ENCODE peak calls at places on chromosome 7, in six cellular contexts. One of them, this sample, is unnamed.

GRCh38 chr7:19482628-19483027 is 226.2 kb downstream of the POLR1F start:
- DNase-seq in fibroblast of mammary gland: peak; percentile 6
- DNase-seq in HCT116: no peak
- DNase-seq in left ventricle myocardium inferior: no peak
- DNase-seq in mucosa of descending colon: no peak
- DNase-seq in Panc1: no peak
- DNase-seq in this sample: no peak

GRCh38 chr7:78528964-78529363 is 730.4 kb downstream of the PHTF2 start:
- DNase-seq in Panc1: no peak
- DNase-seq in fibroblast of mammary gland: no peak
- DNase-seq in left ventricle myocardium inferior: no peak
- DNase-seq in mucosa of descending colon: no peak
- DNase-seq in HCT116: no peak
- DNase-seq in this sample: no peak

GRCh38 chr7:71925663-71926062 is 486.5 kb downstream of the CALN1 start:
- DNase-seq in fibroblast of mammary gland: no peak
- DNase-seq in HCT116: no peak
- DNase-seq in left ventricle myocardium inferior: no peak
- DNase-seq in mucosa of descending colon: no peak
- DNase-seq in Panc1: no peak
- DNase-seq in this sample: no peak

GRCh38 chr7:139660317-139661042 is 117.3 kb downstream of the HIPK2 start:
- DNase-seq in left ventricle myocardium inferior: no peak
- DNase-seq in Panc1: no peak
- DNase-seq in HCT116: no peak
- DNase-seq in fibroblast of mammary gland: no peak
- DNase-seq in mucosa of descending colon: no peak
- DNase-seq in this sample: no peak

GRCh38 chr7:3861941-3862340 is 560.9 kb downstream of the SDK1 start:
- DNase-seq in fibroblast of mammary gland: peak; percentile 51
- DNase-seq in left ventricle myocardium inferior: no peak
- DNase-seq in HCT116: no peak
- DNase-seq in Panc1: no peak
- DNase-seq in mucosa of descending colon: no peak
- DNase-seq in this sample: no peak

GRCh38 chr7:142787783-142788182 is 17.0 kb downstream of the PRSS2 start:
- DNase-seq in Panc1: no peak
- DNase-seq in mucosa of descending colon: no peak
- DNase-seq in HCT116: no peak
- DNase-seq in left ventricle myocardium inferior: no peak
- DNase-seq in fibroblast of mammary gland: no peak
- DNase-seq in this sample: no peak

GRCh38 chr7:132433286-132433685 is 143.0 kb downstream of the PLXNA4 start:
- DNase-seq in mucosa of descending colon: no peak
- DNase-seq in left ventricle myocardium inferior: no peak
- DNase-seq in fibroblast of mammary gland: no peak
- DNase-seq in Panc1: no peak
- DNase-seq in HCT116: no peak
- DNase-seq in this sample: no peak

GRCh38 chr7:135929692-135930091 is 47.5 kb downstream of the MTPN start:
- DNase-seq in mucosa of descending colon: no peak
- DNase-seq in fibroblast of mammary gland: no peak
- DNase-seq in left ventricle myocardium inferior: no peak
- DNase-seq in Panc1: no peak
- DNase-seq in HCT116: no peak
- DNase-seq in this sample: no peak

GRCh38 chr7:36301914-36302771 is 87.5 kb upstream of the ANLN start:
- DNase-seq in HCT116: no peak
- DNase-seq in mucosa of descending colon: no peak
- DNase-seq in left ventricle myocardium inferior: no peak
- DNase-seq in Panc1: no peak
- DNase-seq in fibroblast of mammary gland: peak; percentile 37
- DNase-seq in this sample: no peak

GRCh38 chr7:118003438-118003837 is 130.2 kb upstream of the CTTNBP2 start:
- DNase-seq in HCT116: no peak
- DNase-seq in fibroblast of mammary gland: no peak
- DNase-seq in mucosa of descending colon: no peak
- DNase-seq in left ventricle myocardium inferior: no peak
- DNase-seq in Panc1: no peak
- DNase-seq in this sample: no peak

GRCh38 chr7:63900394-63901203 is 98.0 kb upstream of the ZNF722 start:
- DNase-seq in HCT116: no peak
- DNase-seq in left ventricle myocardium inferior: peak; percentile 93
- DNase-seq in fibroblast of mammary gland: peak; percentile 66
- DNase-seq in Panc1: peak; percentile 46
- DNase-seq in mucosa of descending colon: peak; percentile 92
- DNase-seq in this sample: no peak

GRCh38 chr7:4882742-4883351 is 669 bp downstream of the RADIL start:
- DNase-seq in left ventricle myocardium inferior: no peak
- DNase-seq in fibroblast of mammary gland: no peak
- DNase-seq in HCT116: no peak
- DNase-seq in mucosa of descending colon: no peak
- DNase-seq in Panc1: no peak
- DNase-seq in this sample: no peak

GRCh38 chr7:134288265-134288664 is 28.5 kb downstream of the SLC35B4 start:
- DNase-seq in fibroblast of mammary gland: no peak
- DNase-seq in HCT116: no peak
- DNase-seq in mucosa of descending colon: no peak
- DNase-seq in Panc1: no peak
- DNase-seq in left ventricle myocardium inferior: no peak
- DNase-seq in this sample: no peak

GRCh38 chr7:159076340-159076739 is 68.3 kb downstream of the VIPR2 start:
- DNase-seq in Panc1: no peak
- DNase-seq in fibroblast of mammary gland: no peak
- DNase-seq in mucosa of descending colon: no peak
- DNase-seq in left ventricle myocardium inferior: no peak
- DNase-seq in HCT116: no peak
- DNase-seq in this sample: no peak

GRCh38 chr7:91940171-91940570 is 491 bp upstream of the AKAP9 start:
- DNase-seq in left ventricle myocardium inferior: no peak
- DNase-seq in mucosa of descending colon: no peak
- DNase-seq in Panc1: no peak
- DNase-seq in fibroblast of mammary gland: peak; percentile 33
- DNase-seq in HCT116: no peak
- DNase-seq in this sample: no peak

GRCh38 chr7:79272066-79272669 is 181.3 kb downstream of the MAGI2 start:
- DNase-seq in fibroblast of mammary gland: peak; percentile 67
- DNase-seq in left ventricle myocardium inferior: no peak
- DNase-seq in mucosa of descending colon: no peak
- DNase-seq in HCT116: peak; percentile 39
- DNase-seq in Panc1: no peak
- DNase-seq in this sample: no peak

GRCh38 chr7:30916767-30917166 is 5.1 kb downstream of the AQP1 start:
- DNase-seq in mucosa of descending colon: peak; percentile 9
- DNase-seq in fibroblast of mammary gland: no peak
- DNase-seq in left ventricle myocardium inferior: no peak
- DNase-seq in Panc1: no peak
- DNase-seq in HCT116: no peak
- DNase-seq in this sample: no peak

GRCh38 chr7:69105981-69106380 is 492.3 kb upstream of the AUTS2 start:
- DNase-seq in left ventricle myocardium inferior: no peak
- DNase-seq in fibroblast of mammary gland: no peak
- DNase-seq in mucosa of descending colon: no peak
- DNase-seq in HCT116: no peak
- DNase-seq in Panc1: no peak
- DNase-seq in this sample: no peak

DNA sequence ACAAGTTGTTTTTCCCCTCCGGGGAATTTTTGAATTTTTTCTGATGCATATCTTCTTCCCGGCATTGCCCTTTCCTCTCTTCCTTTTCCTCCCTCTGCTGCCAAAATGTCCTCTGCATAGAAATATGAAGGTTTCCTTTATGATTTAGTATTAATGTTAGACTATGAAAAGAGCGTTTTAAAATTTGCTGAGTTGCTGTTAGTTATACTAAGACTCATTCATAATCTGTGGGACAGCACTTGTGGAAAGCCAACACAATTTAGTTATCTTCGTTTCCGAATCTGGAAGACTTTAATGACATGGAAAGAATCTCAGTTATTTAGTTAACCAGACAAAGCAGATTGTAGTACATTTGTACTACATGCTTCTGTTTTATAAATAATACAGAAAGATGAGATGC is 25.0 kb downstream of the POU6F2 start:
- DNase-seq in left ventricle myocardium inferior: no peak
- DNase-seq in Panc1: no peak
- DNase-seq in fibroblast of mammary gland: no peak
- DNase-seq in HCT116: no peak
- DNase-seq in mucosa of descending colon: no peak
- DNase-seq in this sample: no peak
- H3K4me3 ChIP-seq in left ventricle myocardium inferior: no peak overlapping the region
- H3K4me3 ChIP-seq in Panc1: no peak overlapping the region
- H3K4me3 ChIP-seq in fibroblast of mammary gland: no peak overlapping the region
- H3K4me3 ChIP-seq in HCT116: no peak overlapping the region
- H3K4me3 ChIP-seq in mucosa of descending colon: no peak overlapping the region
- H3K4me3 ChIP-seq in this sample: no peak overlapping the region

DNA sequence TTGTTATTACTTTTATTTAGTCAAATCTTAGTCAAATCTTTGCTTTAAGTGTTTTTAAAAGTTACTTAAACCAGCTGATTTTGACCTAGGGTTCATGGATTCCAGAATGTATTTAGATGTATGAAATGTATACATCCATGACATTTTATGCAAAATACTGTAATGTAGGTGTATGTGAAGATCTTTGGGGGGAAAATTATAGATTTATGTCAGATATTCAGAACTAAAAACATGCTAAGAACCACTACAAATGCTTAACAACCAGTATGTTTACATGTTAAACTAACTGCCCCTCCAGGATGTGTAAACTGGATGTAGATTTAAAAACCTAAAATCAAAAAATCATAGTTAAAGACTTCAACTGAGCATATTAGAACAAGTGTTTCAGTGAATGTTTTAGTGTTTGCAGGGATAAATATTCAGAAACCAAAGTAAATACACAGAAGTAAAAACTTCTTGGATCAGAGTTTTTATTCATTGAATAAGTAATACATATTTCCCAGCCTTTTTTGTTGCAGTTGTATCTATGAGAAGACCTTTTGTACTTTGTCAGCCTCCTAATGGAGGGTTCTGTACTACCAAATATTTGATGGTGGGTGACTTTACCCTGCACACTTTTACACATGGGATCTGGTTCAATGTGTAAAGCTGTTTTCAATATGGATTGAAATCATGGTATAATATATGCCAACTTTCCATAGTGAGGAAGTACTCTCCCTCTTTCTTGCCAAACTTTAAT is 3.9 kb downstream of the CPED1 start:
- DNase-seq in HCT116: no peak
- DNase-seq in mucosa of descending colon: no peak
- DNase-seq in fibroblast of mammary gland: no peak
- DNase-seq in Panc1: no peak
- DNase-seq in left ventricle myocardium inferior: no peak
- DNase-seq in this sample: no peak
- H3K4me3 ChIP-seq in HCT116: no peak overlapping the region
- H3K4me3 ChIP-seq in mucosa of descending colon: no peak overlapping the region
- H3K4me3 ChIP-seq in fibroblast of mammary gland: peak overlapping the region; percentile 70
- H3K4me3 ChIP-seq in Panc1: no peak overlapping the region
- H3K4me3 ChIP-seq in left ventricle myocardium inferior: peak overlapping the region; percentile 74
- H3K4me3 ChIP-seq in this sample: no peak overlapping the region

DNA sequence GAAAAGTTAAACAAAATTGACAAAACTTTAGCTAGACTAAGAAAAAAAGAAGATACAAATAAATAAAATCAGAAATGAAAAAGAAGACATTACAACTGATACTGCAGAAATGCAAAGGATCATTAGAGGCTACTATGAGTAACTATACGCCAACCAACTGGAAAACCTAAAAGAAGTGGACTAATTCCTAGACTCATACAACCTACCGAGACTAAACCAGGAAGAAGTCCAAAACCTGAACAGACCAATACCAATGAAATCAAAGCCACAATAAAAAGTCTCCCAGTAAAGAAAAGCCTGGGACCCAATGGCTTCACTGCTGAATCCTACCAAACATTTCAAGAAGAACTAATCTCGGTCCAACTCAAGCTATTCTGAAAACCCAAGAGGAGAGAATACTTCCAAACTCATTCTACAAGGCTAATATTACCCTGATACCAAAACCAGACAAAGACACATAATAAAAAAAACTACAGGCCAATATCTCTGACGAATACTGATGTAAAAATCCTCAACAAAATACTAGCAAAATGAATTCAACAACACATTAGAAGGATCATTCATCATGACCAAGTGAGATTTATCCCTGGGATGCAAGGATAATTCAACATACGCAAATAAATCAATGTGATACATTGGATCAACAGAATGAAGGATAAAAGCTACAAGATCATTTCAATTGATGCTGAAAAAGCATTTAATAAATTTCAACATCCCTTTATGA is 20.3 kb downstream of the ELAPOR2 start:
- DNase-seq in mucosa of descending colon: no peak
- DNase-seq in left ventricle myocardium inferior: no peak
- DNase-seq in Panc1: no peak
- DNase-seq in HCT116: no peak
- DNase-seq in fibroblast of mammary gland: no peak
- DNase-seq in this sample: no peak
- H3K4me3 ChIP-seq in mucosa of descending colon: no peak overlapping the region
- H3K4me3 ChIP-seq in left ventricle myocardium inferior: peak overlapping the region; percentile 52
- H3K4me3 ChIP-seq in Panc1: no peak overlapping the region
- H3K4me3 ChIP-seq in HCT116: peak overlapping the region; percentile 81
- H3K4me3 ChIP-seq in fibroblast of mammary gland: no peak overlapping the region
- H3K4me3 ChIP-seq in this sample: peak overlapping the region; percentile 38

GRCh38 chr7:107857541-107857912 is 33.5 kb upstream of the DLD start:
- DNase-seq in mucosa of descending colon: no peak
- DNase-seq in left ventricle myocardium inferior: no peak
- DNase-seq in fibroblast of mammary gland: peak; percentile 31
- DNase-seq in HCT116: no peak
- DNase-seq in Panc1: no peak
- DNase-seq in this sample: no peak
- H3K4me3 ChIP-seq in mucosa of descending colon: no peak overlapping the region
- H3K4me3 ChIP-seq in left ventricle myocardium inferior: no peak overlapping the region
- H3K4me3 ChIP-seq in fibroblast of mammary gland: no peak overlapping the region
- H3K4me3 ChIP-seq in HCT116: no peak overlapping the region
- H3K4me3 ChIP-seq in Panc1: no peak overlapping the region
- H3K4me3 ChIP-seq in this sample: no peak overlapping the region

GRCh38 chr7:47355684-47356083 is 226.2 kb downstream of the TNS3 start:
- DNase-seq in fibroblast of mammary gland: no peak
- DNase-seq in HCT116: no peak
- DNase-seq in left ventricle myocardium inferior: no peak
- DNase-seq in Panc1: no peak
- DNase-seq in mucosa of descending colon: no peak
- DNase-seq in this sample: no peak
- H3K4me3 ChIP-seq in fibroblast of mammary gland: no peak overlapping the region
- H3K4me3 ChIP-seq in HCT116: no peak overlapping the region
- H3K4me3 ChIP-seq in left ventricle myocardium inferior: no peak overlapping the region
- H3K4me3 ChIP-seq in Panc1: no peak overlapping the region
- H3K4me3 ChIP-seq in mucosa of descending colon: no peak overlapping the region
- H3K4me3 ChIP-seq in this sample: no peak overlapping the region

DNA sequence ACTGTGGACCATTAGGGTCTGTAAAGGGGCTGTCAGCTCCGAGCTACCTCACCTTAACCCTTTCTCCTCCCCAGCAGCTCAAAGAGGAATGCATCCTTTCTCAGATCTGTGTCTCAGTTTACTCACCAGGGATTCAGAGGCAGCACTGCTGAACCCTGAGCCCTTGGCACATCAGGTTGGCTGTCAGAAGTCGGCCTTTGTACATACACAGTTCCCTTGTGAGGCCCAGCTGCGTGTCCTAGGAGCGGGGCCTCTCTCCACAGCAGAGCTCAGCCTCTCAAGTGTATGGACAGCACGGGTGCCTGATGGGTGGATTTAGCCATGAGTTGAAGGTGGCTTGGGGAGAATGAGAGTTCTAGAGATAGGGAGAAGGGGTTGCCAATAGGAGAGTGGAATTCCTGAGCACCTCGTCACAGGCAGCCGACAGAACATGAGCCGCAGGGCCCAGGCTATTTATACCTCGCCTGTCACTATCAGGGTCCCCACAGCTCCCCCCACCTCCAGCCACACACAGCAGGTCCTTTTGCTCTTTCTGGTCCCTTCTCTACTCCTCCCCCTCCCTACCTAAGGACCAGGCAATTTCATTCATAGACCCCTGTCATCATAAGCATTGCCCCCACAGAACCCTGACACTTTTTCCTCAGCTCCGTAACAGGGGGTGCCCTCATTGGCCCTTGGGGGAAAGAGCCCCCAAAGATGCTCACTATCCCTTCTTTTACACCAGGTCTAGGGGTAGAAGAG is 2.1 kb upstream of the FLNC start:
- DNase-seq in mucosa of descending colon: no peak
- DNase-seq in fibroblast of mammary gland: peak; percentile 70
- DNase-seq in Panc1: peak; percentile 64
- DNase-seq in left ventricle myocardium inferior: peak; percentile 72
- DNase-seq in HCT116: peak; percentile 34
- DNase-seq in this sample: no peak
- H3K4me3 ChIP-seq in mucosa of descending colon: no peak overlapping the region
- H3K4me3 ChIP-seq in fibroblast of mammary gland: no peak overlapping the region
- H3K4me3 ChIP-seq in Panc1: no peak overlapping the region
- H3K4me3 ChIP-seq in left ventricle myocardium inferior: peak overlapping the region; percentile 54
- H3K4me3 ChIP-seq in HCT116: peak overlapping the region; percentile 48
- H3K4me3 ChIP-seq in this sample: no peak overlapping the region

This sample was measured in keratinocyte.